ENCODE peak calls at places on chromosomes 3 and 15, in five cellular contexts. A is psoas muscle; Y is lower lobe of right lung; F is CD4-positive, CD25-positive, alpha-beta regulatory T cell; V is ovary. R is an unnamed sample.

GRCh38 chr3:23402728-23403505 is 199.8 kb downstream of the UBE2E2 start:
- DNase-seq in A (no peak), Y (no peak), F (no peak), V (no peak), R (no peak)

GRCh38 chr3:21356402-21356801 is 394.6 kb downstream of the ZNF385D start:
- DNase-seq in A (no peak), Y (no peak), F (no peak), V (no peak), R (no peak)

GRCh38 chr3:160540546-160540945 is 24.8 kb downstream of the KPNA4 start:
- DNase-seq in A (no peak), Y (no peak), F (no peak), V (no peak), R (no peak)

GRCh38 chr15:62495670-62496328 is 330.7 kb upstream of the C2CD4B start:
- DNase-seq in A (peak; percentile 44), Y (no peak), F (no peak), V (peak; percentile 46), R (no peak)

GRCh38 chr3:76570436-76571057 is 469.4 kb upstream of the ROBO2 start:
- DNase-seq in A (no peak), Y (no peak), F (no peak), V (no peak), R (no peak)

GRCh38 chr3:46968783-46969428 is 7.6 kb downstream of the CCDC12 start:
- DNase-seq in A (no peak), Y (no peak), F (no peak), V (no peak), R (no peak)

GRCh38 chr3:197561926-197562325 is 6.2 kb upstream of the BDH1 start:
- DNase-seq in A (no peak), Y (no peak), F (no peak), V (no peak), R (no peak)

GRCh38 chr15:89142423-89142822 is 54.2 kb downstream of the ABHD2 start:
- DNase-seq in A (no peak), Y (no peak), F (no peak), V (no peak), R (no peak)

GRCh38 chr3:71101581-71101980 is 481.9 kb downstream of the FOXP1 start:
- DNase-seq in A (no peak), Y (no peak), F (no peak), V (no peak), R (no peak)

GRCh38 chr3:164018500-164018899 is 1059.8 kb downstream of the SI start:
- DNase-seq in A (no peak), Y (no peak), F (no peak), V (no peak), R (no peak)

GRCh38 chr3:45224824-45225464 is 1.1 kb downstream of the TMEM158 start:
- DNase-seq in A (peak; percentile 74), Y (peak; percentile 87), F (no peak), V (peak; percentile 76), R (no peak)

GRCh38 chr3:67481126-67481525 is 173.3 kb downstream of the SUCLG2 start:
- DNase-seq in A (no peak), Y (no peak), F (no peak), V (no peak), R (no peak)

GRCh38 chr3:74537164-74537563 is 77.3 kb downstream of the CNTN3 start:
- DNase-seq in A (no peak), Y (no peak), F (no peak), V (no peak), R (no peak)

GRCh38 chr15:65801229-65801813 is 9.2 kb upstream of the DENND4A start:
- DNase-seq in A (no peak), Y (no peak), F (no peak), V (no peak), R (no peak)

GRCh38 chr15:65841121-65841930 is 28.0 kb upstream of the RAB11A start:
- DNase-seq in A (peak; percentile 21), Y (peak; percentile 79), F (no peak), V (no peak), R (no peak)

GRCh38 chr3:123141276-123141675 is 60.5 kb upstream of the SEC22A start:
- DNase-seq in A (no peak), Y (no peak), F (no peak), V (peak; percentile 14), R (no peak)

GRCh38 chr15:43293402-43293801 is 26.7 kb upstream of the TGM5 start:
- DNase-seq in A (no peak), Y (no peak), F (no peak), V (no peak), R (no peak)

GRCh38 chr15:67035886-67036285 is 29.5 kb upstream of the SMAD3 start:
- DNase-seq in A (no peak), Y (no peak), F (no peak), V (no peak), R (no peak)

GRCh38 chr3:69941439-69942176 is 57.9 kb upstream of the SAMMSON start:
- DNase-seq in A (no peak), Y (no peak), F (no peak), V (no peak), R (no peak)

GRCh38 chr3:185716436-185717090 is 108.3 kb downstream of the IGF2BP2 start:
- DNase-seq in A (no peak), Y (no peak), F (no peak), V (no peak), R (no peak)

GRCh38 chr15:78146437-78147154 is 2.6 kb upstream of the IDH3A start:
- DNase-seq in A (no peak), Y (no peak), F (no peak), V (no peak), R (no peak)

GRCh38 chr3:152458725-152459515 is 190.2 kb downstream of the MBNL1 start:
- DNase-seq in A (no peak), Y (no peak), F (no peak), V (no peak), R (no peak)

GRCh38 chr15:31376511-31376910 is 49.9 kb downstream of the KLF13 start:
- DNase-seq in A (no peak), Y (no peak), F (no peak), V (no peak), R (no peak)

GRCh38 chr3:111252795-111253194 is 181.2 kb downstream of the NECTIN3 start:
- DNase-seq in A (no peak), Y (no peak), F (no peak), V (no peak), R (no peak)

GRCh38 chr3:58560771-58561311 is 16.4 kb downstream of the FAM107A start:
- DNase-seq in A (no peak), Y (no peak), F (no peak), V (no peak), R (no peak)

GRCh38 chr3:57659004-57659672 is 33.7 kb downstream of the DENND6A start:
- DNase-seq in A (no peak), Y (no peak), F (no peak), V (no peak), R (no peak)

GRCh38 chr15:67941643-67942315 is 101.9 kb upstream of the RNU6-1 start:
- DNase-seq in A (no peak), Y (no peak), F (no peak), V (no peak), R (no peak)

GRCh38 chr3:101824691-101825090 is 24.6 kb upstream of the NFKBIZ start:
- DNase-seq in A (no peak), Y (no peak), F (no peak), V (no peak), R (no peak)

GRCh38 chr3:178665747-178666146 is 129.5 kb downstream of the KCNMB2 start:
- DNase-seq in A (no peak), Y (no peak), F (no peak), V (no peak), R (no peak)

DNA sequence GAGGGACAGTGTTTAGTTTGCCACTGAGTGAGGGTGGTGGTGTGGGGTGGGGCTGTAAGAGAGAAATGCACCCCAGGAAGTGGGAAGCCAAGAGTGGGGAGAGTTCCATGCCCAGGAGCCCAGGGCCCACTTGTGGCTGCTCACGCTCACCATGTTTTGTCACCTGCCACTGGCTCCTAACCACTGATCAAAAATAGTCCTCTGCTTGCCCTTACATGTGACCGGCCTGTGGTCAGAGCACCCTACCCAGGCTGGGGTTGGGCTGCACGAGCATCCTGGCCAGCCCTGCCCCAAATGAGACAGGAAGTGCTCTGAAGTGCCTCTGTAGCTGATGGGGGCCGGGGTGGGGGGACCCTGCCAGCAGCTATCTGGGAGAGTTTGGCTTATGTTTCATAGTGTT is 216.3 kb downstream of the RPLP1 start:
- DNase-seq in A (no peak), Y (no peak), F (no peak), V (no peak), R (no peak)
- H3K4me3 ChIP-seq in A (no peak overlapping the region), Y (no peak overlapping the region), F (no peak overlapping the region), V (no peak overlapping the region), R (no peak overlapping the region)

DNA sequence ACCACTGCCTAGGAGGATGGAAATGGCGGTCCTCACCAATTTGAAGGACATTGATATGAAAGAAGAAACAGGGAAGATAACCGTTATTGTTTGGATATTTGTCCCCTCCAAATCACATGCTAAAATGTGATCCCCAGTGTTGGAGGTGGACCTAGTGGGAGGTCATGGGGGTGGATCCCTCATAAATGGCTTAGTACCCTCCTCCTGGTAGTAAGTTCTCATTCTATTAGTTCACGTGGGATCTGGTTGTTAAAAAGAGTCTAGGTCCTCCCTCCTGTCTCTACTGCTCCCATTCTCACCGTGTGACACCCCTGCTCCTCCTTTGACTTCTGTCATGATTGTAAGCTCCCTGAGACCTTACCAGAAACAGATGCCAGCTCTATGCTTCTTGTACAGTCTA is 30.5 kb downstream of the TLNRD1 start:
- DNase-seq in A (no peak), Y (no peak), F (no peak), V (no peak), R (no peak)
- H3K4me1 ChIP-seq in A (no peaks in the 10 kb centered on the region), Y (peaks cover 39% of the 10 kb centered on the region), F (no peaks in the 10 kb centered on the region), V (no peaks in the 10 kb centered on the region), R (no peaks in the 10 kb centered on the region)

DNA sequence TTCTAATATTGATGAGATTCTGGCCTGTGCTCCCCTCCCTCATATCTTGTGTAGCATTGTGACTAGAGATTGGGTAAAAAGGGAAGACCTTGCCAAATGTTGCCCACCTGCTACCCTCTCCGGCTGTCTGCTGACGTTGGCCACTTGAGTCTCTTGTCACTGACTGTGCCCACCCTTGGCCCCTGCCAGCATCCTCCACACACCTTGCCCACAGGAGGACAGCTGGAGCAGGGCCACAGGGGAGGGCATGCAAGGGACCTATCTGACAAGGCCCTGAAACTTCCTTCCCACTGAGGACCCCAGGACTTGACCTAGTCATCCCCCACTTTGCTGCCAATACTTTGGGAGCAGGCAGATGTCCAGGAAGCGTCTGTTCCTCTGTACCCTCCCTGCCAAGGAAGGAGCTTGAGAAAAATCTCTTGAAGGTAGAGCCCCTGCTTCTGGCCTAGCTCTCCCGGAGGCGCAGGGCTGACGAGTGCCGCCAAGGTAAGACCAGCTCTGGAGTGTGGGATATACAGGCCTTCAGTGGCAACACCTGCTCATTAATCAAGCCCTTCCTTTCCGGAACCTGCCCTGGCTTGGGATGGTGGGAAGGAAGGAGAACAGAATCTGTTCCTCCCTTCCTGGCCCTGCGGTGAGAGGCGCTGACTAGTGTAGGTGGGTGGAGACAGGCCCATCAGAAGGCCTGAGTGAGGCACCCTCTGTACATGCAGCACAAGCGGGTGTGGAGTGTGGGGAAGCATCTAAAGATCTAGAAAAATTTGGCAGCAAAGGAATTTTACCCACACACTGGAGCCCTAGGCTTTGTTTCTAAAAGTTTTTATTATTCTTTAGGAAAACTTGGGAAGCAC is 4.9 kb upstream of the PAK6 start:
- DNase-seq in A (no peak), Y (no peak), F (no peak), V (no peak), R (no peak)
- H3K27ac ChIP-seq in A (no peak overlapping the region), Y (no peak overlapping the region), F (no peak overlapping the region), V (no peak overlapping the region), R (no peak overlapping the region)

DNA sequence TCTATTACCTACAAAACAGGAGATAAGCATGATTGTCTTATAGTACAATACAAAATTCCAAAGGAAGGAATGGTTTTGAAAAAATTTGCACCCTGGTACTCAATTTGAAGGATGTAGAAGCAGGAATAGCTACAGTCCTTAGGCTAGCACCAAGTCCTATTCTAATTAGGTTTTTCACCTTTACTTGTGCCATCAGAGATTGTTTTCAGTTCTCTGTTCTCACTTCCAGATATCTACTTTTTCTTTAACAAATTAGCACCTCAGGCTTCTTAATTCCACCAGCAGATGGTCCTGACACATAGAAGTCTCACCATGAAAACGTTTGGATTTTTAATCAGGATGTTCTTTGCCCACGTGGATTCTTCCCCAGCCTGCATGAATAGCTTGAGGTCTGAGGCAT is 43.8 kb downstream of the IL5RA start:
- DNase-seq in A (no peak), Y (no peak), F (no peak), V (no peak), R (no peak)
- H3K4me3 ChIP-seq in A (no peak overlapping the region), Y (no peak overlapping the region), F (no peak overlapping the region), V (no peak overlapping the region), R (no peak overlapping the region)

R was measured in effector memory CD4-positive, alpha-beta T cell.